ENCODE peak calls at places on chromosomes 3 and 15, in five cellular contexts. Q is OCI-LY7, E is K562, S is astrocyte, U is GM23248. V is an unnamed sample.

GRCh38 chr3:131174752-131175151 is 148.1 kb downstream of the NEK11 start:
- DNase-seq in Q (peak; percentile 17), E (no peak), S (peak; percentile 27), U (peak; percentile 9), V (peak; percentile 2)

GRCh38 chr15:49103002-49103401 is 52.4 kb downstream of the COPS2 start:
- DNase-seq in Q (no peak), E (no peak), S (peak; percentile 61), U (peak; percentile 88), V (peak; percentile 72)

GRCh38 chr15:58469432-58470353 is 37.9 kb downstream of the LIPC start:
- DNase-seq in Q (no peak), E (peak; percentile 54), S (peak; percentile 99), U (peak; percentile 93), V (peak; percentile 99)

GRCh38 chr3:10142707-10143560 is 1.4 kb downstream of the VHL start:
- DNase-seq in Q (peak; percentile 37), E (peak; percentile 68), S (no peak), U (peak; percentile 37), V (no peak)

GRCh38 chr3:48440590-48440958 is 517 bp downstream of the TMA7 start:
- DNase-seq in Q (peak; percentile 22), E (no peak), S (no peak), U (peak; percentile 59), V (peak; percentile 19)

GRCh38 chr15:62390793-62391543 is 225.9 kb upstream of the C2CD4B start:
- DNase-seq in Q (peak; percentile 47), E (peak; percentile 54), S (peak; percentile 45), U (peak; percentile 70), V (peak; percentile 59)

GRCh38 chr3:195133462-195133861 is 137.5 kb downstream of the XXYLT1 start:
- DNase-seq in Q (no peak), E (no peak), S (peak; percentile 89), U (peak; percentile 91), V (peak; percentile 97)

GRCh38 chr3:186287723-186288122 is 74.3 kb downstream of the DGKG start:
- DNase-seq in Q (no peak), E (no peak), S (peak; percentile 95), U (peak; percentile 92), V (peak; percentile 77)

GRCh38 chr3:67357610-67358458 is 296.6 kb downstream of the SUCLG2 start:
- DNase-seq in Q (peak; percentile 25), E (peak; percentile 28), S (peak; percentile 12), U (peak; percentile 59), V (peak; percentile 35)

GRCh38 chr3:9067352-9067975 is 104.2 kb upstream of the RAD18 start:
- DNase-seq in Q (peak; percentile 52), E (peak; percentile 66), S (peak; percentile 36), U (peak; percentile 80), V (peak; percentile 56)

GRCh38 chr3:56800373-56801150 is 1.2 kb downstream of the ARHGEF3 start:
- DNase-seq in Q (peak; percentile 80), E (no peak), S (peak; percentile 38), U (no peak), V (no peak)

GRCh38 chr3:89232155-89232554 is 124.7 kb downstream of the EPHA3 start:
- DNase-seq in Q (no peak), E (no peak), S (no peak), U (no peak), V (no peak)

GRCh38 chr15:62821384-62822131 is 221.0 kb upstream of the TPM1 start:
- DNase-seq in Q (no peak), E (no peak), S (no peak), U (no peak), V (no peak)

GRCh38 chr3:155377861-155378260 is 84.4 kb upstream of the STRIT1 start:
- DNase-seq in Q (no peak), E (no peak), S (no peak), U (no peak), V (no peak)

GRCh38 chr15:69478259-69478687 is 25.7 kb downstream of the RPLP1 start:
- DNase-seq in Q (peak; percentile 57), E (peak; percentile 65), S (no peak), U (peak; percentile 50), V (peak; percentile 58)

GRCh38 chr3:70244422-70244821 is 68.0 kb downstream of the MDFIC2 start:
- DNase-seq in Q (no peak), E (no peak), S (no peak), U (no peak), V (no peak)

GRCh38 chr3:69008980-69009379 is 4.5 kb downstream of the EOGT start:
- DNase-seq in Q (no peak), E (no peak), S (no peak), U (peak; percentile 50), V (peak; percentile 26)

GRCh38 chr15:70094690-70095311 is 2.9 kb downstream of the TLE3 start:
- DNase-seq in Q (no peak), E (peak; percentile 25), S (no peak), U (peak; percentile 18), V (peak; percentile 37)

GRCh38 chr3:62007036-62007435 is 366.3 kb downstream of the FEZF2 start:
- DNase-seq in Q (no peak), E (no peak), S (peak; percentile 53), U (peak; percentile 11), V (peak; percentile 19)

GRCh38 chr3:164897335-164897734 is 181.0 kb downstream of the SI start:
- DNase-seq in Q (no peak), E (no peak), S (no peak), U (no peak), V (no peak)

GRCh38 chr15:95291878-95292472 is 1038.5 kb upstream of the NR2F2 start:
- DNase-seq in Q (peak; percentile 54), E (peak; percentile 64), S (no peak), U (peak; percentile 57), V (peak; percentile 74)

GRCh38 chr3:69400688-69401087 is 14.8 kb upstream of the FRMD4B start:
- DNase-seq in Q (no peak), E (no peak), S (no peak), U (no peak), V (no peak)

GRCh38 chr3:62041681-62042080 is 331.7 kb downstream of the FEZF2 start:
- DNase-seq in Q (no peak), E (no peak), S (no peak), U (peak; percentile 7), V (no peak)

GRCh38 chr3:165682734-165683133 is 154.5 kb downstream of the BCHE start:
- DNase-seq in Q (no peak), E (no peak), S (no peak), U (no peak), V (no peak)

GRCh38 chr15:77243146-77243545 is 172.2 kb upstream of the TSPAN3 start:
- DNase-seq in Q (no peak), E (no peak), S (no peak), U (no peak), V (peak; percentile 18)

GRCh38 chr15:76431936-76432335 is 95.4 kb downstream of the ISL2 start:
- DNase-seq in Q (no peak), E (no peak), S (peak; percentile 64), U (peak; percentile 7), V (peak; percentile 71)

GRCh38 chr3:22934973-22935372 is 268.2 kb upstream of the UBE2E2 start:
- DNase-seq in Q (no peak), E (no peak), S (no peak), U (no peak), V (peak; percentile 36)

GRCh38 chr3:29178809-29179793 is 101.8 kb upstream of the RBMS3 start:
- DNase-seq in Q (no peak), E (no peak), S (peak; percentile 54), U (no peak), V (peak; percentile 63)

GRCh38 chr15:80780416-80781221 is 1.4 kb downstream of the CEMIP start:
- DNase-seq in Q (no peak), E (peak; percentile 24), S (peak; percentile 61), U (peak; percentile 85), V (peak; percentile 53)

GRCh38 chr3:162175904-162176303 is 679.3 kb downstream of the OTOL1 start:
- DNase-seq in Q (no peak), E (no peak), S (no peak), U (no peak), V (no peak)
- H2AFZ ChIP-seq in Q (no peak overlapping the region), E (no peak overlapping the region), S (no peak overlapping the region), U (no peak overlapping the region), V (no peak overlapping the region)

GRCh38 chr3:179068779-179069530 is 2.7 kb downstream of the ZMAT3 start:
- DNase-seq in Q (peak; percentile 33), E (peak; percentile 52), S (no peak), U (peak; percentile 71), V (peak; percentile 63)

GRCh38 chr3:179071569-179072397 is at the start of gene ZMAT3:
- DNase-seq in Q (peak; percentile 82), E (peak; percentile 88), S (peak; percentile 68), U (peak; percentile 92), V (peak; percentile 83)

GRCh38 chr3:179067839-179068238 is 3.8 kb downstream of the ZMAT3 start:
- DNase-seq in Q (no peak), E (no peak), S (no peak), U (no peak), V (no peak)

GRCh38 chr3:179071161-179071568 is 444 bp downstream of the ZMAT3 start:
- DNase-seq in Q (peak; percentile 59), E (peak; percentile 43), S (peak; percentile 62), U (peak; percentile 69), V (peak; percentile 24)

GRCh38 chr3:179069762-179070390 is 1.7 kb downstream of the ZMAT3 start:
- DNase-seq in Q (no peak), E (no peak), S (peak; percentile 47), U (peak; percentile 48), V (peak; percentile 56)
- H3K27ac ChIP-seq in Q (no peak overlapping the region), E (no peak overlapping the region), S (peak overlapping the region; percentile 79), U (peak overlapping the region; percentile 84), V (peak overlapping the region; percentile 85)

GRCh38 chr3:127206154-127206553 is 13.2 kb downstream of the PRR23E start:
- DNase-seq in Q (no peak), E (no peak), S (no peak), U (no peak), V (no peak)
- H2AFZ ChIP-seq in Q (no peak overlapping the region), E (no peak overlapping the region), S (no peak overlapping the region), U (no peak overlapping the region), V (no peak overlapping the region)

GRCh38 chr3:129311054-129311902 is 32.6 kb downstream of the HMCES start:
- DNase-seq in Q (no peak), E (no peak), S (no peak), U (no peak), V (no peak)
- H3K27ac ChIP-seq in Q (peak overlapping the region; percentile 8), E (no peak overlapping the region), S (no peak overlapping the region), U (no peak overlapping the region), V (no peak overlapping the region)

GRCh38 chr3:143361589-143361988 is 242.0 kb downstream of the CHST2 start:
- DNase-seq in Q (no peak), E (no peak), S (no peak), U (no peak), V (no peak)
- H2AFZ ChIP-seq in Q (no peak overlapping the region), E (peak overlapping the region; percentile 37), S (no peak overlapping the region), U (no peak overlapping the region), V (no peak overlapping the region)

DNA sequence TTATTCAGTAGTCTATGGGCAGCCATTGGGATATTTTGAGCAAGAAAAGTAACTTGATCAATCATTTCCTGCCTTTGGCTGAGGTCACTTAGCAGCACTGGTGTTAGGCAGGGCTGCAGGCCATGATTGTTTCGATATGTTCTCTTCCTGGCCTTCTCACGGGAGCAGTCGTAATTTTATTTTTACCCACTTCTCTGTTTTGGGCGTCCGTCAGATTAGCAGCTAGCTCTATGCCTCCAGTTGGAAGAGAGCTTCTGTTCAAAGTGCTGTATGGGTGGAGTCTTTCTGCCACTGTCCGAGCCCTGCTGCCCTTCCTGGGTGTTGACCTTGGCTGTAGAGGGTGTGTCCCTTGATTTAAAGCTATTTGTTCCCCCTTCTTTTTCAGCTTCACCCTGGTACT is 123.4 kb upstream of the ROPN1 start:
- DNase-seq in Q (no peak), E (no peak), S (no peak), U (no peak), V (no peak)
- H3K27ac ChIP-seq in Q (no peak overlapping the region), E (no peak overlapping the region), S (no peak overlapping the region), U (no peak overlapping the region), V (no peak overlapping the region)

V was measured in fibroblast of lung.